ENCODE peak calls at places on chromosome 18, in four cellular contexts. One of them, this sample, is unnamed.

GRCh38 chr18:6055711-6056110 is 160.4 kb upstream of the TMEM200C start:
- DNase-seq in neural progenitor cell: no peak
- DNase-seq in CD8-positive, alpha-beta memory T cell: no peak
- DNase-seq in hepatocyte: no peak
- DNase-seq in this sample: peak; percentile 61

GRCh38 chr18:48678237-48679115 is 139.6 kb downstream of the CTIF start:
- DNase-seq in hepatocyte: no peak
- DNase-seq in CD8-positive, alpha-beta memory T cell: no peak
- DNase-seq in neural progenitor cell: no peak
- DNase-seq in this sample: no peak

GRCh38 chr18:49135871-49136270 is 185.1 kb upstream of the SMAD7 start:
- DNase-seq in neural progenitor cell: no peak
- DNase-seq in hepatocyte: peak; percentile 48
- DNase-seq in CD8-positive, alpha-beta memory T cell: no peak
- DNase-seq in this sample: peak; percentile 18

GRCh38 chr18:74516271-74517235 is 17.7 kb upstream of the CNDP1 start:
- DNase-seq in neural progenitor cell: no peak
- DNase-seq in hepatocyte: no peak
- DNase-seq in CD8-positive, alpha-beta memory T cell: no peak
- DNase-seq in this sample: no peak

GRCh38 chr18:57754577-57755330 is 48.4 kb downstream of the ATP8B1 start:
- DNase-seq in neural progenitor cell: no peak
- DNase-seq in CD8-positive, alpha-beta memory T cell: no peak
- DNase-seq in hepatocyte: no peak
- DNase-seq in this sample: no peak

GRCh38 chr18:48836806-48837615 is 113.8 kb downstream of the SMAD7 start:
- DNase-seq in neural progenitor cell: no peak
- DNase-seq in hepatocyte: no peak
- DNase-seq in CD8-positive, alpha-beta memory T cell: no peak
- DNase-seq in this sample: peak; percentile 18

GRCh38 chr18:24112874-24113615 is 25.8 kb upstream of the CABYR start:
- DNase-seq in hepatocyte: peak; percentile 77
- DNase-seq in CD8-positive, alpha-beta memory T cell: no peak
- DNase-seq in neural progenitor cell: no peak
- DNase-seq in this sample: peak; percentile 8

GRCh38 chr18:48815581-48816324 is 135.0 kb downstream of the SMAD7 start:
- DNase-seq in hepatocyte: no peak
- DNase-seq in neural progenitor cell: no peak
- DNase-seq in CD8-positive, alpha-beta memory T cell: no peak
- DNase-seq in this sample: peak; percentile 68

GRCh38 chr18:12946549-12947354 is 1.1 kb upstream of the SEH1L start:
- DNase-seq in neural progenitor cell: peak; percentile 73
- DNase-seq in hepatocyte: peak; percentile 62
- DNase-seq in CD8-positive, alpha-beta memory T cell: no peak
- DNase-seq in this sample: peak; percentile 83

GRCh38 chr18:44779893-44780292 is 99.2 kb downstream of the SETBP1 start:
- DNase-seq in neural progenitor cell: no peak
- DNase-seq in hepatocyte: no peak
- DNase-seq in CD8-positive, alpha-beta memory T cell: no peak
- DNase-seq in this sample: no peak

GRCh38 chr18:50727721-50728470 is 91.9 kb downstream of the MRO start:
- DNase-seq in CD8-positive, alpha-beta memory T cell: no peak
- DNase-seq in neural progenitor cell: no peak
- DNase-seq in hepatocyte: peak; percentile 16
- DNase-seq in this sample: no peak

GRCh38 chr18:3874593-3874992 is 424.6 kb downstream of the TGIF1 start:
- DNase-seq in hepatocyte: no peak
- DNase-seq in neural progenitor cell: no peak
- DNase-seq in CD8-positive, alpha-beta memory T cell: no peak
- DNase-seq in this sample: no peak

GRCh38 chr18:58562146-58562998 is 66.5 kb downstream of the ALPK2 start:
- DNase-seq in CD8-positive, alpha-beta memory T cell: no peak
- DNase-seq in hepatocyte: no peak
- DNase-seq in neural progenitor cell: no peak
- DNase-seq in this sample: peak; percentile 47

GRCh38 chr18:59961086-59961485 is 61.3 kb downstream of the PMAIP1 start:
- DNase-seq in CD8-positive, alpha-beta memory T cell: no peak
- DNase-seq in neural progenitor cell: no peak
- DNase-seq in hepatocyte: no peak
- DNase-seq in this sample: no peak

GRCh38 chr18:35432565-35433001 is 55.4 kb upstream of the ZNF396 start:
- DNase-seq in neural progenitor cell: no peak
- DNase-seq in hepatocyte: no peak
- DNase-seq in CD8-positive, alpha-beta memory T cell: no peak
- DNase-seq in this sample: no peak

GRCh38 chr18:24964213-24964612 is 387.8 kb downstream of the ZNF521 start:
- DNase-seq in neural progenitor cell: peak; percentile 43
- DNase-seq in CD8-positive, alpha-beta memory T cell: no peak
- DNase-seq in hepatocyte: no peak
- DNase-seq in this sample: no peak

GRCh38 chr18:25456284-25456683 is 104.3 kb upstream of the ZNF521 start:
- DNase-seq in neural progenitor cell: no peak
- DNase-seq in hepatocyte: no peak
- DNase-seq in CD8-positive, alpha-beta memory T cell: no peak
- DNase-seq in this sample: no peak

GRCh38 chr18:24341361-24341760 is 56.3 kb downstream of the OSBPL1A start:
- DNase-seq in neural progenitor cell: no peak
- DNase-seq in hepatocyte: no peak
- DNase-seq in CD8-positive, alpha-beta memory T cell: no peak
- DNase-seq in this sample: no peak

GRCh38 chr18:52326001-52326400 is 14.0 kb upstream of the DCC start:
- DNase-seq in neural progenitor cell: no peak
- DNase-seq in CD8-positive, alpha-beta memory T cell: no peak
- DNase-seq in hepatocyte: no peak
- DNase-seq in this sample: no peak

GRCh38 chr18:55650363-55650870 is 62.4 kb upstream of the TCF4 start:
- DNase-seq in hepatocyte: no peak
- DNase-seq in CD8-positive, alpha-beta memory T cell: no peak
- DNase-seq in neural progenitor cell: no peak
- DNase-seq in this sample: no peak

GRCh38 chr18:27599202-27599829 is 414.2 kb upstream of the CHST9 start:
- DNase-seq in hepatocyte: peak; percentile 75
- DNase-seq in CD8-positive, alpha-beta memory T cell: no peak
- DNase-seq in neural progenitor cell: peak; percentile 79
- DNase-seq in this sample: no peak

GRCh38 chr18:66966171-66966570 is 362.3 kb upstream of the CDH19 start:
- DNase-seq in CD8-positive, alpha-beta memory T cell: no peak
- DNase-seq in neural progenitor cell: no peak
- DNase-seq in hepatocyte: no peak
- DNase-seq in this sample: no peak

GRCh38 chr18:40985441-40985840 is 969.6 kb upstream of the PIK3C3 start:
- DNase-seq in hepatocyte: no peak
- DNase-seq in CD8-positive, alpha-beta memory T cell: no peak
- DNase-seq in neural progenitor cell: no peak
- DNase-seq in this sample: no peak

GRCh38 chr18:75170022-75170789 is 38.7 kb downstream of the PTGR3 start:
- DNase-seq in hepatocyte: no peak
- DNase-seq in CD8-positive, alpha-beta memory T cell: no peak
- DNase-seq in neural progenitor cell: no peak
- DNase-seq in this sample: no peak

GRCh38 chr18:35127201-35127600 is 86.0 kb downstream of the MAPRE2 start:
- DNase-seq in CD8-positive, alpha-beta memory T cell: no peak
- DNase-seq in hepatocyte: no peak
- DNase-seq in neural progenitor cell: peak; percentile 47
- DNase-seq in this sample: no peak

GRCh38 chr18:47970664-47971523 is 40.4 kb upstream of the SMAD2 start:
- DNase-seq in hepatocyte: no peak
- DNase-seq in neural progenitor cell: no peak
- DNase-seq in CD8-positive, alpha-beta memory T cell: no peak
- DNase-seq in this sample: no peak

GRCh38 chr18:54378057-54378456 is 20.4 kb downstream of the C18orf54 start:
- DNase-seq in hepatocyte: no peak
- DNase-seq in neural progenitor cell: no peak
- DNase-seq in CD8-positive, alpha-beta memory T cell: no peak
- DNase-seq in this sample: no peak

GRCh38 chr18:54381640-54382039 is 23.9 kb downstream of the C18orf54 start:
- DNase-seq in neural progenitor cell: no peak
- DNase-seq in hepatocyte: no peak
- DNase-seq in CD8-positive, alpha-beta memory T cell: no peak
- DNase-seq in this sample: no peak

GRCh38 chr18:54386043-54386442 is 28.3 kb downstream of the C18orf54 start:
- DNase-seq in CD8-positive, alpha-beta memory T cell: no peak
- DNase-seq in neural progenitor cell: peak; percentile 10
- DNase-seq in hepatocyte: peak; percentile 6
- DNase-seq in this sample: peak; percentile 4

GRCh38 chr18:54382076-54382475 is 24.4 kb downstream of the C18orf54 start:
- DNase-seq in hepatocyte: no peak
- DNase-seq in CD8-positive, alpha-beta memory T cell: no peak
- DNase-seq in neural progenitor cell: no peak
- DNase-seq in this sample: no peak

DNA sequence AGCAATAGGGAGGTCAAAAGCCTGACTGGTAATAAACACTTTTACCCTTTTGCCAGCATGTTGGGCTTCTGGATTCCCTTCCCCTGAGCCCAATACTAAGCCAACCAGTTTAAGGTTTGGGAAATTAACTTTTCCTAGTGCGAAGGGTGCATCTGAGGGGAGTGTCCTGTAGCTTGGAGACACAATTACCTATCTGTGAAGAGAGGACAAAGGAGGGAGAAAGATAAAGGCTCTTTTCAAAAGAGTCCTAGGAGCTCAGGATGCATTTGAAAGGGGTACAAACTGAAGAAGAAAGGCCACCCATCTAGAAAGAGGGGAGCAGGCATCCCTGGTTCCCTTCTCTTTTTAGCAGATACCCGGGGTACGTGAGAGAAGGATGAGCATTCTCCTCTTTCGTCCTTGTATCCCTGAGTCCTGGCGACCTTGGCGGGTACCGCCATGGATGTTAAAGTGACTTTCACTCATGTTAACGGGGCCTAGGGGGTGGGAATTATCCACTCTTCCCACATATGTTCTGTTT is 25.1 kb downstream of the C18orf54 start:
- DNase-seq in hepatocyte: no peak
- DNase-seq in CD8-positive, alpha-beta memory T cell: no peak
- DNase-seq in neural progenitor cell: peak; percentile 41
- DNase-seq in this sample: no peak
- H3K4me3 ChIP-seq in hepatocyte: no peak overlapping the region
- H3K4me3 ChIP-seq in CD8-positive, alpha-beta memory T cell: no peak overlapping the region
- H3K4me3 ChIP-seq in neural progenitor cell: no peak overlapping the region
- H3K4me3 ChIP-seq in this sample: no peak overlapping the region

GRCh38 chr18:31976242-31976641 is 33.3 kb upstream of the TRAPPC8 start:
- DNase-seq in neural progenitor cell: no peak
- DNase-seq in hepatocyte: no peak
- DNase-seq in CD8-positive, alpha-beta memory T cell: no peak
- DNase-seq in this sample: no peak
- H3K9me3 ChIP-seq in neural progenitor cell: no peaks in the 10 kb centered on the region
- H3K9me3 ChIP-seq in hepatocyte: no peaks in the 10 kb centered on the region
- H3K9me3 ChIP-seq in CD8-positive, alpha-beta memory T cell: peaks cover 16% of the 10 kb centered on the region
- H3K9me3 ChIP-seq in this sample: peaks cover 9% of the 10 kb centered on the region

DNA sequence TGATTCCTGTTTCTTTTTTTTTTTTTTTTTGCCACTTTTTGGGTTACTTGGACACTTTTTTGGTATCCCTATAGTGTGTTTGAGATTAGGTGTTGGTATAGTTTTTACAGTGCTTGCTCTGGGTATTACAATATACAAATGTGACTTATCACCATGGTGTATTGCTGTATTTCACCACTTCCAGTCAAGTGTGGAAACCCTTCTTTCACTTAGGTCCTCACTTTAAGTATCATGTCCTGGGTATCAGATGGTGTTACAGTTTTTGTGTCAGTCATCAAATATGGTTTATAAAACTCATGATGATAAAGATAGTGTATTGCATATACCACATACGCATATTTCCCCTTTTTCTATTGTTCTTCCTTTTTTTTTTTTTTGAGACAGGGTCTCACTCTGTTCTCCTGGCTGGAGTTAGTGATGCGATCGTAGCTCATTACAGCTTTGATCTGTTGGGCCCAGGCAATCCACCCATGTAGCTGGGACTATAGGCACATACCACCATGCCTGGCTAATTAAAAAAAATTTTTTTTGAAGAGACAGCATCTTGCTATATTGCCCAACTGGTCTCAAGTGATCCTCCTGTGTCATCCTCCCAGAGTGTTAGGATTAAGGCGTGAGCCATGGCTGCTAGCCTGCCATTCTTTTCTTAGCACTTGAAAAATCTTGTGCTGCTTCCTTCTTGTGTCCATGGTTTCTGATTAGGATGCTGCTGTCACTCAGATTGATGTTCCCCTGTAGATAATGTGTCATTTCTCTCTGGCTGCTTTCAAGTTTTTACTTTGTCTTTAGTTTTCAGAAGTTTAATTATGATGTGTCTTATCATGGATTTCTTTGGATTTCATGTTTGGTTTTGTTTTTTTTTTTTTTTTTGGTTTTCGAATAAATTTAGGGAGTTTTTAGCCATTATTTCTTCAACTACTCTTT is 2.1 kb downstream of the ATP9B start:
- DNase-seq in neural progenitor cell: no peak
- DNase-seq in hepatocyte: no peak
- DNase-seq in CD8-positive, alpha-beta memory T cell: no peak
- DNase-seq in this sample: no peak
- H3K4me3 ChIP-seq in neural progenitor cell: peak overlapping the region; percentile 88
- H3K4me3 ChIP-seq in hepatocyte: no peak overlapping the region
- H3K4me3 ChIP-seq in CD8-positive, alpha-beta memory T cell: no peak overlapping the region
- H3K4me3 ChIP-seq in this sample: no peak overlapping the region

DNA sequence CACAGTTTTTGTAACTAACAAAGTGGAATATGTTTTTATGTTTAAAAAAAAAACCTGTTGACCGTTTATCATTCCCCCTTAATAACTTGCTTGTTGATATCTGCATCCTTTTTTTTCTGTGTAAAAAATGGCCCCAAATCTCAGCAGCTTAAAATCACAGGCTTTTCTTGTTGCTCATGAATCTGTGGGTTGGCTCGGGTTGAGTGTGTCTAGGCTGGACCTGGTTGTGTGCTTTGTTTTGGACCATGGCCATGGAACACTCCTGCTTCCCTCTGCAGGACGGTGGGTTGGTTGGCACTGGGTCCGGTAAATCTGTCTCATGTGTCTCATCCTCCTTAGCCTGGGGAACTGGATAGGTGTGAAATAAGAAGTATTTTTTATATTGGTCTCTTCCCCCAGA is 139.0 kb upstream of the LINC00305 start:
- DNase-seq in CD8-positive, alpha-beta memory T cell: no peak
- DNase-seq in neural progenitor cell: no peak
- DNase-seq in hepatocyte: no peak
- DNase-seq in this sample: no peak
- H3K9me3 ChIP-seq in CD8-positive, alpha-beta memory T cell: no peaks in the 10 kb centered on the region
- H3K9me3 ChIP-seq in neural progenitor cell: no peaks in the 10 kb centered on the region
- H3K9me3 ChIP-seq in hepatocyte: no peaks in the 10 kb centered on the region
- H3K9me3 ChIP-seq in this sample: no peaks in the 10 kb centered on the region

GRCh38 chr18:46377557-46377956 is 273.4 kb downstream of the HAUS1 start:
- DNase-seq in hepatocyte: no peak
- DNase-seq in CD8-positive, alpha-beta memory T cell: no peak
- DNase-seq in neural progenitor cell: no peak
- DNase-seq in this sample: no peak

GRCh38 chr18:46374850-46375249 is 270.7 kb downstream of the HAUS1 start:
- DNase-seq in hepatocyte: peak; percentile 31
- DNase-seq in CD8-positive, alpha-beta memory T cell: no peak
- DNase-seq in neural progenitor cell: peak; percentile 24
- DNase-seq in this sample: no peak

GRCh38 chr18:46378864-46379207 is 274.7 kb downstream of the HAUS1 start:
- DNase-seq in CD8-positive, alpha-beta memory T cell: no peak
- DNase-seq in hepatocyte: no peak
- DNase-seq in neural progenitor cell: no peak
- DNase-seq in this sample: no peak

GRCh38 chr18:46378126-46378863 is 274.1 kb downstream of the HAUS1 start:
- DNase-seq in neural progenitor cell: no peak
- DNase-seq in hepatocyte: no peak
- DNase-seq in CD8-positive, alpha-beta memory T cell: no peak
- DNase-seq in this sample: no peak

GRCh38 chr18:46379323-46379950 is 275.3 kb downstream of the HAUS1 start:
- DNase-seq in hepatocyte: no peak
- DNase-seq in CD8-positive, alpha-beta memory T cell: no peak
- DNase-seq in neural progenitor cell: no peak
- DNase-seq in this sample: no peak
- H3K4me3 ChIP-seq in hepatocyte: no peak overlapping the region
- H3K4me3 ChIP-seq in CD8-positive, alpha-beta memory T cell: no peak overlapping the region
- H3K4me3 ChIP-seq in neural progenitor cell: no peak overlapping the region
- H3K4me3 ChIP-seq in this sample: no peak overlapping the region

This sample was measured in osteoblast.